ENCODE peak calls at places on chromosomes 11 and 22, in nine cellular contexts. H, W, A, I, O, R, T, V and U are unnamed samples.

GRCh38 chr11:111944139-111944538 is 7.0 kb downstream of the DIXDC1 start:
- DNase-seq in V (no peak), I (no peak), A (no peak), T (peak), W (no peak), R (peak), O (peak), H (no peak), U (no peak)

GRCh38 chr11:1400168-1401000 is 10.7 kb downstream of the BRSK2 start:
- DNase-seq in I (no peak), V (no peak), R (no peak), O (no peak), T (no peak), W (no peak), A (no peak), H (no peak), U (no peak)

GRCh38 chr11:90288207-90288821 is 65.5 kb upstream of the CHORDC1 start:
- DNase-seq in I (no peak), H (no peak), V (peak), R (peak), W (peak), T (peak), A (peak), O (no peak), U (no peak)

GRCh38 chr11:14182833-14183340 is 176.1 kb downstream of the RRAS2 start:
- DNase-seq in H (no peak), O (no peak), W (no peak), A (no peak), T (no peak), V (no peak), R (no peak), I (no peak), U (no peak)

GRCh38 chr11:14318581-14318981 is 40.4 kb downstream of the RRAS2 start:
- DNase-seq in W (peak), H (no peak), V (no peak), R (peak), O (no peak), I (no peak), A (no peak), T (no peak), U (no peak)

GRCh38 chr11:77190331-77191075 is 62.5 kb downstream of the MYO7A start:
- DNase-seq in R (no peak), W (no peak), T (no peak), H (no peak), A (no peak), V (no peak), O (no peak), I (no peak), U (no peak)

GRCh38 chr11:47617417-47617809 is 23.2 kb upstream of the C1QTNF4 start:
- DNase-seq in R (peak), W (no peak), T (peak), O (no peak), V (peak), I (no peak), A (no peak), H (no peak), U (no peak)

GRCh38 chr11:116199182-116199581 is 573.6 kb downstream of the BUD13 start:
- DNase-seq in T (no peak), V (no peak), A (no peak), R (no peak), W (no peak), O (no peak), H (no peak), I (no peak), U (no peak)

GRCh38 chr22:38317237-38317994 is at the start of gene CSNK1E:
- DNase-seq in R (peak), A (peak), O (no peak), V (peak), W (peak), I (peak), H (peak), T (peak), U (peak)

GRCh38 chr22:39493759-39494158 is 8.3 kb upstream of the MIEF1 start:
- DNase-seq in R (peak), W (no peak), H (no peak), T (peak), A (no peak), V (no peak), I (no peak), O (no peak), U (no peak)

GRCh38 chr11:117910941-117911630 is 18.1 kb downstream of the TMPRSS13 start:
- DNase-seq in O (no peak), A (no peak), V (no peak), I (no peak), R (no peak), H (no peak), W (no peak), T (no peak), U (no peak)

GRCh38 chr22:26330971-26331625 is 98.0 kb upstream of the ASPHD2 start:
- DNase-seq in V (peak), I (peak), R (peak), H (no peak), O (peak), W (peak), T (peak), A (peak), U (peak)

GRCh38 chr11:68145120-68145866 is 24.1 kb upstream of the CHKA start:
- DNase-seq in V (no peak), I (no peak), W (peak), T (no peak), O (no peak), H (no peak), R (no peak), A (no peak), U (no peak)

GRCh38 chr22:48832592-48832991 is 995.1 kb downstream of the BRD1 start:
- DNase-seq in T (no peak), A (no peak), H (no peak), I (no peak), V (no peak), W (no peak), O (no peak), R (no peak), U (no peak)

GRCh38 chr11:125429174-125429707 is 66.8 kb downstream of the FEZ1 start:
- DNase-seq in H (no peak), R (peak), T (peak), V (peak), O (no peak), I (no peak), W (peak), A (peak), U (peak)

GRCh38 chr11:62593434-62594044 is 2.2 kb upstream of the TUT1 start:
- DNase-seq in I (peak), A (peak), V (peak), T (peak), H (no peak), W (peak), O (no peak), R (peak), U (peak)

GRCh38 chr11:60762851-60763691 is 6.4 kb downstream of the MS4A15 start:
- DNase-seq in I (no peak), H (no peak), R (no peak), A (peak), W (no peak), O (no peak), V (peak), T (no peak), U (no peak)

GRCh38 chr11:117185739-117186430 is 7.3 kb downstream of the SIDT2 start:
- DNase-seq in R (no peak), O (no peak), V (peak), I (no peak), T (no peak), H (no peak), A (peak), W (no peak), U (no peak)

GRCh38 chr11:68844376-68844775 is 2.7 kb upstream of the CPT1A start:
- DNase-seq in O (no peak), W (no peak), T (no peak), A (no peak), R (no peak), I (no peak), H (no peak), V (no peak), U (no peak)

GRCh38 chr22:49099496-49100124 is 728.1 kb downstream of the BRD1 start:
- DNase-seq in A (no peak), W (no peak), V (no peak), O (no peak), I (no peak), R (no peak), H (no peak), T (no peak), U (no peak)

GRCh38 chr22:19904174-19904856 is 37.3 kb upstream of the COMT start:
- DNase-seq in W (no peak), A (no peak), H (no peak), T (no peak), V (no peak), R (no peak), I (no peak), O (no peak), U (no peak)

GRCh38 chr22:45922661-45923060 is 54.3 kb downstream of the WNT7B start:
- DNase-seq in A (no peak), O (no peak), V (no peak), I (no peak), W (no peak), T (no peak), H (no peak), R (no peak), U (no peak)

GRCh38 chr11:64090811-64091516 is 55.2 kb downstream of the FLRT1 start:
- DNase-seq in A (peak), W (no peak), R (peak), H (no peak), T (peak), O (no peak), I (no peak), V (no peak), U (no peak)

GRCh38 chr11:113242767-113243397 is 71.5 kb upstream of the TTC12 start:
- DNase-seq in T (peak), H (no peak), W (no peak), O (no peak), V (peak), R (peak), A (no peak), I (no peak), U (no peak)

GRCh38 chr22:50270302-50271010 is at the start of gene MAPK11:
- DNase-seq in R (peak), V (peak), I (no peak), T (peak), O (no peak), W (no peak), A (peak), H (no peak), U (peak)

GRCh38 chr22:50269573-50270301 is 443 bp downstream of the MAPK11 start:
- DNase-seq in O (no peak), A (peak), W (no peak), I (no peak), V (peak), T (peak), R (peak), H (no peak), U (no peak)

GRCh38 chr22:50272103-50272782 is 2.1 kb upstream of the MAPK11 start:
- DNase-seq in W (no peak), A (no peak), O (no peak), H (no peak), I (no peak), R (peak), T (no peak), V (no peak), U (no peak)

GRCh38 chr22:50271011-50271394 is 823 bp upstream of the MAPK11 start:
- DNase-seq in I (no peak), R (no peak), T (no peak), V (no peak), A (no peak), H (no peak), W (no peak), O (no peak), U (no peak)

GRCh38 chr22:50271519-50271970 is 1.4 kb upstream of the MAPK11 start:
- DNase-seq in T (peak), W (peak), H (no peak), O (no peak), R (peak), A (peak), V (peak), I (no peak), U (no peak)
- TF ChIP-seq CTCF in T (peak), W (peak), H (peak), O (peak), R (no peak), A (peak), V (peak), I (no peak), U (no peak)

GRCh38 chr11:75563978-75564552 is 2.0 kb downstream of the SERPINH1 start:
- DNase-seq in H (peak), I (peak), W (peak), R (peak), T (peak), A (no peak), O (no peak), V (no peak), U (no peak)
- TF ChIP-seq CTCF in H (peak), I (no peak), W (no peak), R (peak), T (peak), A (no peak), O (peak), V (no peak), U (peak)

GRCh38 chr11:65454696-65455456 is 32.3 kb downstream of the NEAT1 start:
- DNase-seq in W (peak), R (peak), O (no peak), A (peak), H (no peak), T (peak), V (peak), I (peak), U (peak)
- TF ChIP-seq CTCF in W (no peak), R (no peak), O (peak), A (peak), H (no peak), T (no peak), V (peak), I (no peak), U (no peak)

GRCh38 chr11:44785856-44786606 is 59.3 kb downstream of the TSPAN18 start:
- DNase-seq in O (no peak), R (no peak), H (no peak), W (no peak), I (no peak), A (peak), T (no peak), V (no peak), U (no peak)
- TF ChIP-seq CTCF in O (peak), R (no peak), H (peak), W (no peak), I (no peak), A (peak), T (no peak), V (peak), U (no peak)

DNA sequence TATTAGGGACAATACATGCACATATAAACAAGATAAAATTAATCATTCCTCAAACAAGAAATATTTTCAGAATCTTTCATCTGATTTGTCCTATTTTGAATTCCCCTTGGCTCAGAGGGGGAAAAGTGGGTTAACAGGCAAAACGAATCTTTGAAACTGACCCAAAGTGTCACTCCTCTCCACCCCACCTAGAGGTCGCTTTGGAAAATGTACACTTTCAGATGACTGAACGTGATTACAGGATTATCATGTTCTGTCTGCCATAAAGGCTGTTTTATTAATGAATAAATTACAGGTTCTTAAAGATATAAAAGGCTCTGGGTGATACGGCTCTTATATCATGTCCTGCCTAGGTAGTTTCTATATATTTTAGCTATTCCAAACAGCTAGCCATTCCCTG is 1735.0 kb downstream of the LRRC4C start:
- DNase-seq in A (no peak), O (no peak), V (no peak), W (peak), T (no peak), R (no peak), I (no peak), H (no peak), U (no peak)
- TF ChIP-seq CTCF in A (peak), O (peak), V (no peak), W (peak), T (no peak), R (no peak), I (no peak), H (peak), U (no peak)

DNA sequence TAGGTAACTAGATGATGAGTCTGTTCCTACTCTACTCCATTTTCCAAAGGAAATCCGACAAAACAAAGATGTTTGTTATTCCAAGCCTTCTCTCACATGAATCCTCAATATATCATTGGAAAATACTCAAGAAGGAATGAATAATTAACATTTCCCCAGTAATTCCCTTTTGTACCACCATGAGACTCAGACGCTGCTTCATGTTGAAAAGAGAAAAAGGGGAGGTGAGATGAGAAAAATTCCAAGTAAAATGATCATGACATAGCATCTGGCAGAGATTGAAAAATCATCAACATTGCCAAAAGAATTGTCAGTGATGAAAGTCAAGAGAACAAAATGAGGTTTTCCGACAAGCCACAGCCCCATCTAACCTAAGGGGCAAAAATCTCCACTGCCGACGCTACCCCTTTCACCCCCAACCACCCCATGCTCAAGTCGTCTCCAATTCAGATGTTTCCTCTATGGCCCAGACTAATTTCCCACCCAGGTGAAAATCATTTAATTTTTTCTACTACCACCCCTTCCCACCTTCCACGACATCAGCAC is 1.3 kb downstream of the RAB6A start:
- DNase-seq in A (peak), V (peak), O (no peak), R (peak), I (no peak), W (peak), H (no peak), T (peak), U (no peak)
- TF ChIP-seq CTCF in A (peak), V (no peak), O (peak), R (no peak), I (no peak), W (peak), H (peak), T (peak), U (peak)

DNA sequence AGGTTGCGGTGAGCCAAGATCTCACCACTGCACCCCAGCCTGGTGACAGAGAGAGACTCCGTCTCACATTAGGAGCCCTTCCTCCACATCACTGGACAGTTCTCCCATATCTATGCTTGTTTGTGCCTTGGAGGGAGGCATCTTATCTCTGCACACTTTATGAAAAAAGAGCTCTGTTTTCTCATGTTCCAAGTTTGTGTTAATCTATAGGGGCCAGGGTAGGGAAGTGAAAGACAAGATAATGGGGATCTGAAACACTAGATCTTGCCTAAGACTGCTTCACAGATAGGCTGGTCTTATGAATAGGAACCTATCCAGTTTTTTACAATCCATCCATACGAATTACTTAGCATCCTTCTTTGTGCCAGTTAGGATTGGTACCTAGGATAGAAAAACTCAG is 17.1 kb downstream of the OR6Q1 start:
- DNase-seq in H (no peak), V (no peak), R (no peak), O (no peak), I (no peak), A (no peak), W (no peak), T (no peak), U (no peak)
- TF ChIP-seq CTCF in H (no peak), V (no peak), R (no peak), O (no peak), I (no peak), A (no peak), W (no peak), T (no peak), U (no peak)